ENCODE peak calls at places on chromosomes 4 and X, in ten cellular contexts. Q, X, K, D, P, C, J, U, R and V are unnamed samples.

GRCh38 chrX:47218920-47219815 is 687 bp downstream of the CDK16 start:
- DNase-seq in Q (peak), X (peak), K (peak), D (peak), P (peak), C (no peak), J (peak), U (peak), R (peak), V (peak)

GRCh38 chrX:47169726-47170515 is 23.7 kb upstream of the UBA1 start:
- DNase-seq in Q (no peak), X (peak), K (peak), D (peak), P (peak), C (no peak), J (no peak), U (no peak), R (no peak), V (no peak)

GRCh38 chr4:7360802-7361201 is 73.9 kb downstream of the PSAPL1 start:
- DNase-seq in Q (no peak), X (no peak), K (no peak), D (no peak), P (no peak), C (no peak), J (no peak), U (no peak), R (no peak), V (no peak)

GRCh38 chr4:173748353-173748752 is 218.3 kb upstream of the HAND2 start:
- DNase-seq in Q (no peak), X (no peak), K (no peak), D (no peak), P (no peak), C (no peak), J (peak), U (peak), R (no peak), V (no peak)

GRCh38 chr4:42954925-42955669 is 62.6 kb downstream of the GRXCR1 start:
- DNase-seq in Q (no peak), X (no peak), K (no peak), D (no peak), P (peak), C (peak), J (no peak), U (peak), R (no peak), V (no peak)

GRCh38 chr4:77104405-77105292 is 28.9 kb upstream of the CCNI start:
- DNase-seq in Q (peak), X (no peak), K (no peak), D (peak), P (peak), C (peak), J (no peak), U (peak), R (no peak), V (peak)

GRCh38 chr4:41124916-41125548 is 89.3 kb downstream of the APBB2 start:
- DNase-seq in Q (no peak), X (no peak), K (no peak), D (no peak), P (peak), C (no peak), J (no peak), U (no peak), R (no peak), V (no peak)

GRCh38 chr4:38562751-38563198 is 101.2 kb upstream of the KLF3 start:
- DNase-seq in Q (peak), X (no peak), K (no peak), D (peak), P (no peak), C (peak), J (peak), U (peak), R (no peak), V (no peak)

GRCh38 chrX:24426340-24426913 is 38.7 kb upstream of the PDK3 start:
- DNase-seq in Q (peak), X (no peak), K (no peak), D (no peak), P (peak), C (no peak), J (peak), U (no peak), R (peak), V (peak)

GRCh38 chr4:1069394-1069793 is 44.0 kb downstream of the RNF212 start:
- DNase-seq in Q (no peak), X (no peak), K (no peak), D (no peak), P (no peak), C (no peak), J (no peak), U (no peak), R (no peak), V (no peak)